ENCODE peak calls at places on chromosome 16, in four cellular contexts. One of them, this sample, is unnamed.

GRCh38 chr16:23353440-23353839 is 51.3 kb downstream of the SCNN1B start:
- DNase-seq in gastrocnemius medialis: no peak
- DNase-seq in lung: no peak
- DNase-seq in heart left ventricle: no peak
- DNase-seq in this sample: no peak

GRCh38 chr16:87809150-87809902 is 43.5 kb upstream of the KLHDC4 start:
- DNase-seq in gastrocnemius medialis: no peak
- DNase-seq in lung: no peak
- DNase-seq in heart left ventricle: no peak
- DNase-seq in this sample: no peak

GRCh38 chr16:592518-593306 is 2.8 kb downstream of the RAB40C start:
- DNase-seq in gastrocnemius medialis: peak
- DNase-seq in lung: peak
- DNase-seq in heart left ventricle: peak
- DNase-seq in this sample: no peak

GRCh38 chr16:50036426-50036825 is 11.4 kb downstream of the CNEP1R1 start:
- DNase-seq in gastrocnemius medialis: no peak
- DNase-seq in lung: no peak
- DNase-seq in heart left ventricle: no peak
- DNase-seq in this sample: no peak

GRCh38 chr16:88926374-88926990 is 50.5 kb downstream of the CBFA2T3 start:
- DNase-seq in gastrocnemius medialis: no peak
- DNase-seq in lung: no peak
- DNase-seq in heart left ventricle: no peak
- DNase-seq in this sample: no peak

GRCh38 chr16:59510008-59510424 is 775.9 kb upstream of the GOT2 start:
- DNase-seq in gastrocnemius medialis: no peak
- DNase-seq in lung: no peak
- DNase-seq in heart left ventricle: peak
- DNase-seq in this sample: no peak

GRCh38 chr16:62041401-62041800 is 5.2 kb upstream of the CDH8 start:
- DNase-seq in gastrocnemius medialis: no peak
- DNase-seq in lung: no peak
- DNase-seq in heart left ventricle: no peak
- DNase-seq in this sample: no peak

GRCh38 chr16:3067929-3068288 is 2.5 kb downstream of the IL32 start:
- DNase-seq in gastrocnemius medialis: no peak
- DNase-seq in lung: no peak
- DNase-seq in heart left ventricle: no peak
- DNase-seq in this sample: no peak

GRCh38 chr16:11139624-11140375 is 116.2 kb downstream of the SOCS1 start:
- DNase-seq in gastrocnemius medialis: no peak
- DNase-seq in lung: no peak
- DNase-seq in heart left ventricle: no peak
- DNase-seq in this sample: no peak

GRCh38 chr16:55123652-55124051 is 193.0 kb downstream of the IRX5 start:
- DNase-seq in gastrocnemius medialis: no peak
- DNase-seq in lung: no peak
- DNase-seq in heart left ventricle: no peak
- DNase-seq in this sample: no peak

GRCh38 chr16:26877421-26877820 is 189.3 kb upstream of the C16orf82 start:
- DNase-seq in gastrocnemius medialis: no peak
- DNase-seq in lung: no peak
- DNase-seq in heart left ventricle: no peak
- DNase-seq in this sample: no peak

GRCh38 chr16:67541391-67542263 is 13.0 kb downstream of the RIPOR1 start:
- DNase-seq in gastrocnemius medialis: no peak
- DNase-seq in lung: no peak
- DNase-seq in heart left ventricle: peak
- DNase-seq in this sample: no peak

GRCh38 chr16:55471448-55472097 is 7.4 kb upstream of the MMP2 start:
- DNase-seq in gastrocnemius medialis: no peak
- DNase-seq in lung: no peak
- DNase-seq in heart left ventricle: no peak
- DNase-seq in this sample: no peak

GRCh38 chr16:31700530-31701388 is 172.8 kb upstream of the ZNF267 start:
- DNase-seq in gastrocnemius medialis: peak
- DNase-seq in lung: peak
- DNase-seq in heart left ventricle: peak
- DNase-seq in this sample: peak

GRCh38 chr16:52114414-52114813 is 432.5 kb downstream of the TOX3 start:
- DNase-seq in gastrocnemius medialis: no peak
- DNase-seq in lung: no peak
- DNase-seq in heart left ventricle: no peak
- DNase-seq in this sample: no peak

GRCh38 chr16:73131153-73131862 is 83.4 kb upstream of the ZFHX3 start:
- DNase-seq in gastrocnemius medialis: no peak
- DNase-seq in lung: no peak
- DNase-seq in heart left ventricle: no peak
- DNase-seq in this sample: no peak
- H3K27ac ChIP-seq in gastrocnemius medialis: no peak
- H3K27ac ChIP-seq in lung: no peak
- H3K27ac ChIP-seq in heart left ventricle: no peak
- H3K27ac ChIP-seq in this sample: no peak

GRCh38 chr16:69367980-69368379 is 16.4 kb upstream of the TMED6 start:
- DNase-seq in gastrocnemius medialis: no peak
- DNase-seq in lung: no peak
- DNase-seq in heart left ventricle: no peak
- DNase-seq in this sample: no peak
- H3K27ac ChIP-seq in gastrocnemius medialis: no peak
- H3K27ac ChIP-seq in lung: no peak
- H3K27ac ChIP-seq in heart left ventricle: no peak
- H3K27ac ChIP-seq in this sample: no peak

DNA sequence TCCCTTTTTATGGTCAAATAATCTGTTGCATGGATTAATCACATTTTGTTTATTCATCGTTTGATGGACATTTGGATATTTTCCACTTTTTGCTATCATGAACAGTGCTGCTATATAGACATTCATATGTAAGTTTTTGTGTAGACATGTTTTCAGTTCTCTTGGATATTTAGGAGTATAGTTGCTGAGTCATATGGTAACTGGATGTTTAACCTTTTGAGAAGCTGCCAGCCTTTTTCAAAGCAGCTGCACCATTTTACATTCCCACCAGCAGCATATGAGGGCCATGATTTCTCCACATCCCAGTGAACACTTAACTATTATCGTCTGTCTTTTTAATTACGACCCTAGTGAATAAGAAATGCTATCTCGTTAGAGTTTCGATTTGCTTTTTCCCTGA is 10.0 kb downstream of the DNAJA3 start:
- DNase-seq in gastrocnemius medialis: no peak
- DNase-seq in lung: no peak
- DNase-seq in heart left ventricle: no peak
- DNase-seq in this sample: no peak
- H3K27ac ChIP-seq in gastrocnemius medialis: no peak
- H3K27ac ChIP-seq in lung: no peak
- H3K27ac ChIP-seq in heart left ventricle: no peak
- H3K27ac ChIP-seq in this sample: no peak

DNA sequence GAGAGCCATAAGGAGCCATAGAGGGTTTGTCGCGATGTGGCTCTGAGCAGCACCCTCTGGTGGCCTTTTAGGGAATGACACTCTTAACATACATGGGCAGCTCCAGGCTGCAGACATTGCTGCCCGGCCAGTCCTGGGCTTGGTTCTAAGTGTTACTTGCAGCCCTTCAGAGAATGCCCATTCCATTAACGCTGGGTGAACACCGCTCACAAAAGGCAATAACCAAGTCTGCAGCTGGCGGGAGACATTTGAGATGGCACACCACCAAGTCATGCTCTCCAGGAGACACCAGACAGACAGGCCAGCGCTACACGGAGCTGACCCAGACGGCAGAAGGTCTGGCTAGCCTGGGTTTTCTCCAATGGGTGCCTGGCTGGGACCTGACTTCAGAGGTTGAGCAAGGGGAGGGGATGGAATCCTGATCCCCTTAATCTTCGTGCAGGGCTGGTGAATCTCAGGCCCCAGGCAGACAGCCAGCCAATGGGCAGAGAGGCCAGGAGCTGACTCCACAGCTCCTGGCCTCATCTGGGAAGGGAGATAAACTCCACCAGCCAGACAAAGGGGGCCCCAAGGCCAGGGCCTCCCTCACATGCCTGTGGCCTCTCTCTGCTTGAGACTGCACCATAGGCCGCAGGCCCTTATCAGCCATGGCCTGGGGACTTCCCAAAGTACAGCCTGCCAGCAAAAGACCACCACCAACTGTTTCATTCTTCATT is 58.8 kb downstream of the ZDHHC7 start:
- DNase-seq in gastrocnemius medialis: peak
- DNase-seq in lung: peak
- DNase-seq in heart left ventricle: peak
- DNase-seq in this sample: peak
- H3K27ac ChIP-seq in gastrocnemius medialis: no peak
- H3K27ac ChIP-seq in lung: no peak
- H3K27ac ChIP-seq in heart left ventricle: peak
- H3K27ac ChIP-seq in this sample: peak

DNA sequence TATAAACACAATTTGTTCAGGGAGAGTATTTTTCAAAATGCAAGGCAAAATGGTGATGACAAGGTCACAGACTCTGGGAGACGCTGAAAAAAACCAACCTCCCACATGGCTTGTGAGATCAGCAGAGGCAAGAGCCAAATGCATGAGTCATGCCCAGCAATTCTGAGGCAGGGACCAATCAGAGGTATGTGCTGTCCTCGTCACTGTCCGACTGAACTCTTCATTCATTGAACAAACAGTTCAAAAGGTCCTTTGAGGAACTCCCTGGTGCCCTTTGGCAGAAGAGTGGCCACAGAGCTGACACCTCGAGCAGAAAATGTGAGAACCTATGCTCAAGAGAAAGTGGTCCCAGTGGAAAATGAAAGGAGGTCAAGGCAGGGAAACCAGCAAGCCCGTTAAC is 51.0 kb downstream of the CDH11 start:
- DNase-seq in gastrocnemius medialis: peak
- DNase-seq in lung: peak
- DNase-seq in heart left ventricle: peak
- DNase-seq in this sample: peak
- H3K27ac ChIP-seq in gastrocnemius medialis: peak
- H3K27ac ChIP-seq in lung: peak
- H3K27ac ChIP-seq in heart left ventricle: peak
- H3K27ac ChIP-seq in this sample: peak